ENCODE peak calls at places on chromosomes 7 and 10, in ten cellular contexts. K, E, Q, F, R, C, B, G, D and M are unnamed samples.

GRCh38 chr10:100934084-100934659 is 21.4 kb downstream of the SLF2 start:
- DNase-seq in E (no peak), B (no peak), K (peak; percentile 39), Q (no peak), R (no peak), F (no peak), D (no peak), G (no peak), C (no peak), M (no peak)

GRCh38 chr7:85896531-85896930 is 709.7 kb upstream of the SEMA3D start:
- DNase-seq in K (no peak), D (no peak), F (no peak), B (no peak), E (no peak), R (no peak), G (no peak), C (no peak), Q (no peak), M (no peak)

GRCh38 chr10:69721690-69722310 is 79.9 kb upstream of the COL13A1 start:
- DNase-seq in B (no peak), F (no peak), G (no peak), Q (no peak), R (peak; percentile 61), D (peak; percentile 34), K (no peak), C (no peak), E (no peak), M (no peak)

GRCh38 chr7:94145602-94146001 is 141.4 kb upstream of the BET1 start:
- DNase-seq in Q (no peak), F (no peak), G (no peak), R (peak; percentile 52), C (no peak), D (no peak), E (no peak), B (no peak), K (peak; percentile 26), M (no peak)

GRCh38 chr10:37710831-37711616 is 146.4 kb downstream of the ZNF248 start:
- DNase-seq in K (peak; percentile 14), B (no peak), G (no peak), D (no peak), F (no peak), C (no peak), Q (no peak), R (no peak), E (no peak), M (peak; percentile 26)

GRCh38 chr10:101848408-101848807 is 4.8 kb upstream of the KCNIP2 start:
- DNase-seq in Q (no peak), G (peak; percentile 13), F (no peak), K (no peak), B (no peak), C (no peak), D (peak; percentile 76), E (no peak), R (no peak), M (no peak)

GRCh38 chr10:69497611-69498390 is 46.5 kb downstream of the TSPAN15 start:
- DNase-seq in K (no peak), G (no peak), F (no peak), Q (no peak), D (peak; percentile 60), C (peak; percentile 7), B (no peak), R (no peak), E (no peak), M (no peak)

GRCh38 chr10:116620423-116621400 is at the start of gene PNLIPRP2:
- DNase-seq in B (no peak), D (no peak), E (no peak), K (no peak), Q (no peak), F (no peak), G (peak; percentile 94), R (no peak), C (no peak), M (no peak)

GRCh38 chr7:5526190-5527037 is 102.8 kb upstream of the TNRC18 start:
- DNase-seq in G (no peak), B (peak; percentile 44), D (peak; percentile 34), F (peak; percentile 75), K (peak; percentile 66), R (peak; percentile 32), Q (no peak), E (no peak), C (no peak), M (no peak)

GRCh38 chr7:5528815-5529442 is 105.3 kb upstream of the TNRC18 start:
- DNase-seq in Q (no peak), R (no peak), G (no peak), C (no peak), B (no peak), F (no peak), K (no peak), E (no peak), D (peak; percentile 22), M (no peak)

GRCh38 chr7:5528071-5528814 is 104.6 kb upstream of the TNRC18 start:
- DNase-seq in E (no peak), G (no peak), D (peak; percentile 30), F (peak; percentile 67), C (peak; percentile 36), K (peak; percentile 49), Q (no peak), B (peak; percentile 37), R (peak; percentile 36), M (no peak)

GRCh38 chr7:5523052-5523711 is 99.5 kb upstream of the TNRC18 start:
- DNase-seq in Q (no peak), E (no peak), R (peak; percentile 54), F (no peak), G (no peak), K (peak; percentile 73), D (no peak), B (no peak), C (no peak), M (peak; percentile 37)

DNA sequence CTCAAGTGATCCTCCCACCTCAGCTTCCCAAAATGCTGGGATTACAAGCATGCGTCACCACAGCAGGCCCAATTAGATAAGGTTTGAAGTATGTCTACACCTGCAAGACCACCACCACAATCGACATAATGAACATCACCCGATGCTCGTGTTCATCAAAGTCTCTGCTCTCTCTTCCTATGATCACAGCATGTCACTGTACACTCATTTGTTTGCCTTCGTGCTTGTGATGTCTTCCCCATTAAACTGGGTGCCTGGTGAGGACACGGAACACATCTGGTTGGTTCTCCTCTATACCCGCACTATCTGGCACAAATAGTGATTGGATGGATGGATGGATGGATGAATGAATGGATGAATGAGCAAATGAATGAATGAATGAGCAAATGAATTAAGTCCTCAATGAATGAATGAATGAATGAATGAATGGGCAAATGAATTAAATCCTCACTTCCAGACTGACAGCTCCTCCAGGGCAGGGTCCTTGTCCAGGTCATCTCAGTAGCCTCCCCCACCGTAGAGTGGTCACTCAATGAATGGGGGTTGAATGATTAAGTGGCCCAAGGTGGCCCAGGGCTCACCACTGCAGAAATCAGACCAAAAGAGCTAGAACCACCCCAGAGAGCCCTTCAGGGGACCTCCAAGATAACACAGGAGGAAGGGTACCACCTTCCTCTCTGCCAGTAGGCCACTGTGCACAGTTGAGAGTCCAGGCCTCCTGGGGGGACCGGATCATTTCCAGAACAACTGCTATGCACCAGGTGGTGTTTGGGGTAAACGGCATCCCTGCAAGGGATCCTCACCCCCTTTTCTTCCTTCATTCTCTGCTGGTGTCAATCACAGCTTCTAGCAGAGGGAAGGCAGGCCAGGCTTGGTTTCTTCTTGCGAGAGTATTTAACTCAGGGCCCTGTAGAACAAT is 101.9 kb upstream of the TNRC18 start:
- DNase-seq in B (no peak), D (peak; percentile 29), C (no peak), G (no peak), E (peak; percentile 40), K (peak; percentile 74), F (no peak), R (peak; percentile 54), Q (no peak), M (peak; percentile 60)
- TF ChIP-seq POLR2A in B (no peak), D (peak; percentile 93), C (no peak), G (no peak), E (no peak), K (peak; percentile 19), F (peak; percentile 44), R (no peak), Q (no peak), M (peak; percentile 6)

GRCh38 chr10:6163364-6164270 is 39.1 kb upstream of the PFKFB3 start:
- DNase-seq in E (peak; percentile 69), B (peak; percentile 89), R (peak; percentile 84), Q (peak; percentile 47), G (peak; percentile 94), F (peak; percentile 92), C (peak; percentile 82), K (peak; percentile 89), D (peak; percentile 86), M (peak; percentile 84)
- TF ChIP-seq POLR2A in E (no peak), B (peak; percentile 21), R (peak; percentile 44), Q (no peak), G (peak; percentile 83), F (peak; percentile 67), C (peak; percentile 14), K (peak; percentile 61), D (peak; percentile 71), M (peak; percentile 50)

DNA sequence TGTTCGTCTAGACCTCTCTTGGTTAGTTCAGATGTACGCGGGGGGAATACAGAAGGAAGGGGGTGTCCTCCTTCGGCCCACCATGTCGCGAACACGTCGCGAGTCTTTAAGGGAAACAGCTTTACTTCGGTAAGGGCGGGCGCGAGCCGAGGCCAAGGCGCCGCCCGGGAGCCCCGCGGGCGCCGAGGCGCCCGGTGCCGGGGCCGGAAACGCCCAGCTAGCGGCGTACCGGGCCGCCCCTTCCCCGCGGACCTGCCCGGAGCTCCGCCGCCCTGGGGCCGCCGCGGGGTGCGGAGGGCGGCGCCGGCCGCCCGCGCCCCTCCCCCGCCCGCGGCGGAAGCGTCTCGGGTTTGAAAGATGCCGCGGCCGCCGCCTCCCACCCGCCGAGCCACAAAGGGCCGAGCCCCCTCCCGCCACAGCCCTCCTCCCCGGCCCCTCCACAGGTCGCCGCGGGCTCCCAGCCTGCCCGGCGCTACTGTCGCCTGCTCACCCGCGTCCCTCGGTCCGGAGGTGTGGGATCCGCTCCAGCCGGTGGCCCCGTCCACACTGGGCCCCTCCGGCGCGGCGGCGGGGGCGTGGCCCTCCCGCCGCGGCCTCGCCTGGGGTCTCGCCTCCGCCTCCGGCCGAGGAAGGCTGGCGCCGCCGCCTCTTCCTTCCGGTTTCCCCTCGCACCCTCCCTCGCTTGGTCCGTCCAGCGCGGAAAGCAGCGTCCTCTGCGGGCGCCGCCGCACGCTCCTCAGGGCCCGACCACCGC is at the start of gene KBTBD2:
- DNase-seq in R (peak; percentile 84), G (peak; percentile 87), C (peak; percentile 85), D (peak; percentile 93), B (peak; percentile 76), E (peak; percentile 68), K (peak; percentile 91), Q (peak; percentile 49), F (peak; percentile 92), M (peak; percentile 88)
- TF ChIP-seq POLR2A in R (peak; percentile 82), G (no peak), C (no peak), D (peak; percentile 88), B (peak; percentile 36), E (no peak), K (peak; percentile 52), Q (no peak), F (peak; percentile 44), M (peak; percentile 72)

GRCh38 chr7:99383203-99383602 is 8.7 kb downstream of the ARPC1B start:
- DNase-seq in F (no peak), R (no peak), G (no peak), C (no peak), B (no peak), D (no peak), E (no peak), K (no peak), Q (no peak), M (no peak)

GRCh38 chr7:99380032-99380822 is 5.7 kb downstream of the ARPC1B start:
- DNase-seq in B (no peak), R (peak; percentile 44), K (no peak), C (no peak), F (no peak), E (no peak), D (peak; percentile 79), Q (no peak), G (peak; percentile 65), M (no peak)

GRCh38 chr7:99381664-99382075 is 7.1 kb downstream of the ARPC1B start:
- DNase-seq in E (no peak), R (no peak), G (no peak), C (no peak), B (no peak), D (no peak), Q (no peak), K (no peak), F (peak; percentile 82), M (no peak)

GRCh38 chr7:99379043-99379577 is 4.6 kb downstream of the ARPC1B start:
- DNase-seq in R (peak; percentile 88), B (no peak), Q (no peak), C (peak; percentile 77), E (no peak), D (peak; percentile 97), G (peak; percentile 70), K (peak; percentile 55), F (no peak), M (peak; percentile 85)

DNA sequence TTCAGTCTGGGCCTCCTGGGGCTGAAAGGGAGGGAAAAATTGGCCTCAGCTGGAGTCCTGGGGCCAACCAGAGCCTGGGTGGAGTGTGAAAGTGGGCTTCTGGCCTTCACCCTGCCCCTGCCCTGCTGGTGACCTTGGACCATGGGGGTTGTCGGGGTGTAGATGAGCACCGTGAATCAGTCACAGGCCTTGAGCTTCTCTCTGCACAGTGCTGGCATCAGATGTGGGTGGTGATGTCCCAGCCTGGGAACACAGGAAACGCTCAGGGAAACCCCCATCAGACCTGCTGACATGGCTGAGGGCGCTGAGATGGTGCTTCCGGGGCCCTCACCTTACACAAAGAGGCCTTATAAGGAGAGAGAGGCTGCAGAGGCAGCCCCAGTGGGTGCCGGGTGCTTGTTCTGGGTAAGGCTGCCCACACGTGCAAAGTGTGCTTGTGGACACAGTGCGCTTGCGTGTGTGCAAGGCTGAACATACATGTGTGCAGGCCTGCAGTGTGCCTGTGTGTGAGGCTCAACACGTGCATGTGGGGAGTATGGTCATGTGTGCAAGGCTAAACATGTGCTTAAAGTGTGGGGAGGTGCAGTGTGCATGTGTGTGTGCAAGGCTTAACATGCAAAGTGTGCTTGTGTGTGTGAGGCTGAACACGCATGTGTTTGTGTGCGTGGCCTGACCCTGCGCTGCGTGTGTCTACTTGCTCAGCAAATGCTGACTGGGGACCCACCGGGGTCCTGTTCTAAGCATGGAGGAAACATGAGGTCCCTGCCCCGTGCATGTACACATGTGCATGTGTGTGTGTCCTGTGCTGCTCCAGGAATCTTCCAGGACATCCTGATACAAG is 6.5 kb downstream of the ARPC1B start:
- DNase-seq in C (no peak), F (no peak), G (peak; percentile 60), K (no peak), R (no peak), E (no peak), B (no peak), Q (peak; percentile 55), D (no peak), M (no peak)
- TF ChIP-seq POLR2A in C (no peak), F (no peak), G (no peak), K (no peak), R (no peak), E (no peak), B (no peak), Q (no peak), D (peak; percentile 28), M (no peak)